ENCODE peak calls at places on chromosomes 5 and 9, in seven cellular contexts. T is CD8-positive, alpha-beta T cell; N is progenitor cell of endocrine pancreas; O is fibroblast of lung; G is fibroblast of the aortic adventitia; M is IMR-90; E is breast epithelium. S is an unnamed sample.

GRCh38 chr9:129310666-129311350 is 132.7 kb upstream of the IER5L start:
- DNase-seq in G (peak; percentile 42), N (no peak), M (peak; percentile 44), O (no peak), E (no peak), T (no peak), S (peak; percentile 9)

GRCh38 chr5:71924980-71925379 is 182.3 kb upstream of the MAP1B start:
- DNase-seq in N (no peak), M (peak; percentile 69), O (peak; percentile 50), G (peak; percentile 71), T (no peak), E (no peak), S (no peak)

GRCh38 chr9:97696025-97696822 is 916 bp downstream of the XPA start:
- DNase-seq in M (peak; percentile 24), G (peak; percentile 46), T (no peak), N (no peak), O (peak; percentile 41), E (no peak), S (peak; percentile 9)

GRCh38 chr5:110087829-110088228 is 398.1 kb downstream of the MAN2A1 start:
- DNase-seq in G (no peak), T (no peak), O (peak; percentile 92), E (no peak), M (no peak), N (no peak), S (no peak)

GRCh38 chr9:29556317-29556716 is 1983.0 kb upstream of the C9orf72 start:
- DNase-seq in E (no peak), M (no peak), G (peak; percentile 92), N (no peak), O (peak; percentile 64), T (no peak), S (peak; percentile 85)

GRCh38 chr5:160048131-160048530 is 39.2 kb downstream of the TTC1 start:
- DNase-seq in E (no peak), T (no peak), M (no peak), G (peak; percentile 83), N (no peak), O (no peak), S (no peak)

GRCh38 chr5:116486588-116486987 is 88.0 kb downstream of the SEMA6A start:
- DNase-seq in E (no peak), M (no peak), N (no peak), T (no peak), O (no peak), G (no peak), S (no peak)

GRCh38 chr5:16528382-16528849 is 62.8 kb upstream of the ZNF622 start:
- DNase-seq in M (no peak), N (no peak), T (no peak), G (no peak), O (no peak), E (no peak), S (no peak)

GRCh38 chr5:96384353-96384752 is 48.7 kb downstream of the PCSK1 start:
- DNase-seq in T (no peak), M (peak; percentile 67), G (peak; percentile 64), N (no peak), E (peak; percentile 40), O (peak; percentile 69), S (peak; percentile 79)

GRCh38 chr5:132428811-132429440 is 59.4 kb downstream of the SLC22A5 start:
- DNase-seq in N (no peak), G (peak; percentile 53), O (peak; percentile 59), T (no peak), E (no peak), M (peak; percentile 87), S (peak; percentile 74)

GRCh38 chr5:177605078-177605477 is 5.1 kb downstream of the B4GALT7 start:
- DNase-seq in N (no peak), O (no peak), T (no peak), E (no peak), G (no peak), M (no peak), S (no peak)

GRCh38 chr5:149725296-149725695 is 4.8 kb upstream of the PPARGC1B start:
- DNase-seq in E (no peak), N (no peak), O (no peak), G (no peak), M (no peak), T (no peak), S (no peak)
- TF ChIP-seq CTCF in E (no peak), N (no peak), O (no peak), G (no peak), M (no peak), T (no peak), S (no peak)

GRCh38 chr5:151388960-151389359 is 41.6 kb upstream of the SLC36A2 start:
- DNase-seq in E (no peak), M (no peak), G (no peak), O (no peak), T (no peak), N (no peak), S (no peak)
- TF ChIP-seq CTCF in E (no peak), M (no peak), G (no peak), O (no peak), T (no peak), N (no peak), S (no peak)

GRCh38 chr9:99351647-99352046 is 129.6 kb downstream of the SEC61B start:
- DNase-seq in N (no peak), E (no peak), M (no peak), G (no peak), O (no peak), T (no peak), S (no peak)
- TF ChIP-seq CTCF in N (no peak), E (no peak), M (no peak), G (no peak), O (no peak), T (no peak), S (peak; percentile 38)

DNA sequence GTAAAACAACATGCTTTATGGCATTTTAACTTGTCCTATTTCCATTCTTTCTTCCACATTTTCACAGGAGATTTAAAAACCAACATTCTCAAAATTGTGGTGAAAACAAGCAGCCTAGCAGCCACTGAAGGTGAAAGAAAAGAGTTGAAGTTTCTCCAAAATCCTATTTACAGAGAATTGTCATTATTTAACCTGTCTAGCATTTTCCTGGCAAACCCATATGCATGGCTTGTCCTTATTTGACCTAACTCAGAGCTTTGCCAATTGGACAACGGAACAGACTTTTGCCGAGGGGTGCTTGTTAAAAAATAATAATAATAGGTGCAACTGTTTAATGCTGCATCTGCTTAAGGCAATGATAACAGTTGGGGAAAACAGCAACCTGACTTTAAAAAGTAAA is 80.4 kb upstream of the PCSK5 start:
- DNase-seq in N (no peak), O (no peak), T (no peak), M (no peak), E (no peak), G (no peak), S (no peak)
- TF ChIP-seq CTCF in N (no peak), O (no peak), T (no peak), M (no peak), E (no peak), G (no peak), S (no peak)

DNA sequence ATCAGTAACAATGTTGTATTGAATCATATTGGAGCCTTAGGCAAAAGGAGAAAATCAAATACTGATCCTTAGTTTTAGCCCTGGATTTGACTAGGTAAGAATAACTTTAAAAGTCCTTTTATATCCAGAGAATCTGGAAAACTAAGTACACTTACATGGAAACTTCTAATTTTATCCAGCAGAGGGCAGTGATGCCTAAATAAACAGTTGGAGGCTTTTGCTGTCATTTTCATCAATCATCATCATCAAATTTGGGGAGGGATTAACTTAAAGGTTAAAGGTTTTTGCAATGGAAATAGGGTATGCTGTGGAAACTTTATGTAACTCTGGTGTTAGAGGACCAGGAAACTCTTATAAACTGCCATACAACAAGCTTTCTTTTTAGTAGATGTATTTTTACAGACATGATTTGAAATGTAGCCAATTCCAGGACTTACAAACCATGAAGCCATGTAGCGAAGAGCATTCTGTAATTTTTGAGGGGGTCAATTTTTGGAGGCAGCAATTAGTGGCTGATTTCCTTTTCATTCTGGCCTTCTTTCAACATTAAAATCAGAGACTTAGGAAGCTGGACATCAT is 112.7 kb downstream of the OSTF1 start:
- DNase-seq in T (no peak), M (peak; percentile 49), O (peak; percentile 66), N (no peak), E (no peak), G (peak; percentile 58), S (peak; percentile 34)
- TF ChIP-seq CTCF in T (peak; percentile 65), M (peak; percentile 65), O (peak; percentile 61), N (peak; percentile 79), E (peak; percentile 51), G (peak; percentile 69), S (peak; percentile 88)

GRCh38 chr9:7174884-7175283 is 417.1 kb downstream of the KDM4C start:
- DNase-seq in M (no peak), G (no peak), T (no peak), O (no peak), N (no peak), E (no peak), S (no peak)
- TF ChIP-seq CTCF in M (no peak), G (no peak), T (no peak), O (no peak), N (no peak), E (no peak), S (peak; percentile 24)

GRCh38 chr9:121640486-121641227 is 10.8 kb upstream of the DAB2IP start:
- DNase-seq in T (no peak), E (no peak), G (no peak), M (no peak), N (no peak), O (no peak), S (no peak)
- TF ChIP-seq CTCF in T (no peak), E (no peak), G (no peak), M (no peak), N (no peak), O (no peak), S (no peak)

GRCh38 chr9:132632426-132632825 is 37.4 kb downstream of the DDX31 start:
- DNase-seq in E (no peak), T (no peak), M (no peak), G (no peak), O (no peak), N (no peak), S (no peak)

GRCh38 chr9:132630811-132631210 is 39.0 kb downstream of the DDX31 start:
- DNase-seq in T (no peak), E (no peak), N (no peak), M (no peak), O (no peak), G (no peak), S (no peak)

GRCh38 chr9:132630116-132630515 is 39.7 kb downstream of the DDX31 start:
- DNase-seq in N (no peak), O (no peak), T (no peak), M (no peak), G (no peak), E (no peak), S (no peak)

GRCh38 chr9:132631685-132632084 is 38.1 kb downstream of the DDX31 start:
- DNase-seq in G (peak; percentile 17), O (no peak), T (no peak), E (no peak), M (no peak), N (no peak), S (no peak)

GRCh38 chr9:132631280-132631679 is 38.5 kb downstream of the DDX31 start:
- DNase-seq in N (no peak), G (peak; percentile 19), T (no peak), M (peak; percentile 87), O (peak; percentile 48), E (no peak), S (peak; percentile 74)
- TF ChIP-seq CTCF in N (no peak), G (no peak), T (no peak), M (no peak), O (no peak), E (no peak), S (peak; percentile 47)

S was measured in HFFc6.